ENCODE peak calls at places on chromosomes 7 and 10, in six cellular contexts. X is GM12864, G is LHCN-M2, K is putamen, H is left cardiac atrium, T is T-helper 1 cell. B is an unnamed sample.

GRCh38 chr10:109062371-109062770 is 860.9 kb downstream of the XPNPEP1 start:
- DNase-seq in X (no peak), K (no peak), G (peak; percentile 80), T (no peak), H (no peak), B (no peak)

GRCh38 chr10:124281666-124282065 is 137.1 kb downstream of the OAT start:
- DNase-seq in X (no peak), K (no peak), T (no peak), G (no peak), H (no peak), B (no peak)

GRCh38 chr7:64882341-64883112 is 20.5 kb upstream of the ZNF273 start:
- DNase-seq in G (no peak), X (no peak), H (peak; percentile 85), K (peak; percentile 62), T (no peak), B (no peak)

GRCh38 chr7:25795824-25796235 is 356.2 kb upstream of the NFE2L3 start:
- DNase-seq in T (no peak), G (no peak), K (no peak), X (no peak), H (no peak), B (no peak)

GRCh38 chr10:1737222-1738061 is at the start of gene ADARB2:
- DNase-seq in K (peak; percentile 76), H (peak; percentile 30), G (no peak), X (peak; percentile 34), T (no peak), B (peak; percentile 57)

GRCh38 chr10:86246279-86246940 is 120.2 kb downstream of the GRID1 start:
- DNase-seq in G (no peak), T (no peak), K (no peak), X (no peak), H (no peak), B (no peak)

GRCh38 chr7:108630002-108630401 is 60.3 kb downstream of the DNAJB9 start:
- DNase-seq in G (no peak), T (no peak), X (no peak), K (peak; percentile 42), H (peak; percentile 24), B (no peak)

GRCh38 chr7:30032310-30033125 is 4.3 kb downstream of the PLEKHA8 start:
- DNase-seq in K (no peak), G (no peak), H (no peak), X (no peak), T (no peak), B (no peak)

GRCh38 chr7:116218051-116218645 is 7.8 kb downstream of the TES start:
- DNase-seq in X (no peak), K (no peak), G (peak; percentile 90), H (no peak), T (no peak), B (no peak)

GRCh38 chr10:121927361-121927840 is 430 bp downstream of the ATE1 start:
- DNase-seq in T (peak; percentile 7), G (peak; percentile 49), H (peak; percentile 68), K (no peak), X (no peak), B (peak; percentile 43)

GRCh38 chr10:121848082-121848481 is 79.7 kb downstream of the ATE1 start:
- DNase-seq in K (no peak), G (no peak), X (no peak), T (no peak), H (no peak), B (no peak)

GRCh38 chr10:72875250-72876055 is 18.1 kb upstream of the OIT3 start:
- DNase-seq in X (peak; percentile 3), G (peak; percentile 35), H (no peak), T (no peak), K (no peak), B (no peak)

GRCh38 chr10:124560377-124560776 is 98.8 kb downstream of the LHPP start:
- DNase-seq in G (peak; percentile 76), K (peak; percentile 23), H (peak; percentile 70), X (no peak), T (no peak), B (no peak)

GRCh38 chr7:36404639-36405408 is 15.2 kb downstream of the ANLN start:
- DNase-seq in K (no peak), G (no peak), X (no peak), T (no peak), H (no peak), B (no peak)

GRCh38 chr7:13028731-13029099 is 341.3 kb downstream of the ARL4A start:
- DNase-seq in T (no peak), X (no peak), K (no peak), G (no peak), H (no peak), B (no peak)

GRCh38 chr10:94279835-94280709 is 82.7 kb downstream of the NOC3L start:
- DNase-seq in T (peak; percentile 39), H (peak; percentile 35), K (peak; percentile 7), X (no peak), G (peak; percentile 40), B (peak; percentile 20)

GRCh38 chr7:41187322-41187721 is 515.6 kb downstream of the INHBA start:
- DNase-seq in G (no peak), K (no peak), H (no peak), T (no peak), X (no peak), B (no peak)

GRCh38 chr7:73429218-73429617 is 4.4 kb upstream of the FZD9 start:
- DNase-seq in H (no peak), K (no peak), X (no peak), G (no peak), T (no peak), B (no peak)

GRCh38 chr7:82521906-82522445 is 78.4 kb upstream of the CACNA2D1 start:
- DNase-seq in H (no peak), K (no peak), T (no peak), G (no peak), X (no peak), B (no peak)

GRCh38 chr7:158003441-158004122 is 584.0 kb downstream of the PTPRN2 start:
- DNase-seq in H (no peak), X (no peak), K (no peak), T (no peak), G (no peak), B (no peak)

GRCh38 chr7:98210513-98211220 is 572 bp upstream of the BHLHA15 start:
- DNase-seq in H (no peak), T (no peak), G (no peak), X (no peak), K (peak; percentile 28), B (no peak)

GRCh38 chr10:5968037-5968680 is 9.2 kb downstream of the IL15RA start:
- DNase-seq in G (no peak), H (no peak), X (no peak), K (no peak), T (no peak), B (no peak)

GRCh38 chr10:22345301-22346086 is at the start of gene SPAG6:
- DNase-seq in K (no peak), T (peak; percentile 41), G (no peak), X (no peak), H (peak; percentile 64), B (peak; percentile 36)

GRCh38 chr10:9709849-9710248 is 1307.8 kb upstream of the CELF2 start:
- DNase-seq in K (no peak), T (no peak), X (no peak), H (no peak), G (peak; percentile 19), B (no peak)

GRCh38 chr7:138661236-138661635 is 39.9 kb downstream of the SVOPL start:
- DNase-seq in G (no peak), K (no peak), T (no peak), H (no peak), X (no peak), B (no peak)

GRCh38 chr7:147240468-147240867 is 1123.9 kb downstream of the CNTNAP2 start:
- DNase-seq in H (no peak), K (no peak), G (no peak), T (no peak), X (no peak), B (no peak)

GRCh38 chr7:102883098-102883860 is 29.5 kb upstream of the LRRC17 start:
- DNase-seq in K (no peak), H (no peak), G (peak; percentile 71), T (no peak), X (no peak), B (no peak)

GRCh38 chr7:1520574-1521234 is 9.8 kb upstream of the MAFK start:
- DNase-seq in H (no peak), G (peak; percentile 55), X (no peak), K (no peak), T (no peak), B (no peak)

GRCh38 chr7:103048833-103049232 is 25.8 kb downstream of the FBXL13 start:
- DNase-seq in T (no peak), G (peak; percentile 69), X (no peak), K (no peak), H (no peak), B (no peak)

GRCh38 chr10:99694171-99694570 is 34.9 kb downstream of the ENTPD7 start:
- DNase-seq in H (no peak), T (no peak), G (peak; percentile 50), X (no peak), K (no peak), B (no peak)

GRCh38 chr7:156665101-156665500 is 24.5 kb downstream of the RNF32 start:
- DNase-seq in X (no peak), G (no peak), T (no peak), K (no peak), H (no peak), B (no peak)

GRCh38 chr7:47478017-47478344 is 103.9 kb downstream of the TNS3 start:
- DNase-seq in H (peak; percentile 46), X (no peak), K (no peak), G (peak; percentile 62), T (no peak), B (no peak)

GRCh38 chr7:126436213-126436868 is 816.4 kb downstream of the GRM8 start:
- DNase-seq in G (no peak), K (no peak), H (no peak), T (no peak), X (no peak), B (no peak)

GRCh38 chr10:77643795-77644468 is 6.3 kb upstream of the KCNMA1 start:
- DNase-seq in X (no peak), H (peak; percentile 37), T (no peak), G (peak; percentile 70), K (no peak), B (no peak)

GRCh38 chr7:114107522-114107921 is 188.7 kb upstream of the PPP1R3A start:
- DNase-seq in T (no peak), X (no peak), G (no peak), H (no peak), K (no peak), B (no peak)

GRCh38 chr10:121631296-121631695 is 33.1 kb upstream of the FGFR2 start:
- DNase-seq in X (no peak), T (no peak), G (no peak), H (no peak), K (no peak), B (no peak)

GRCh38 chr10:126054191-126054590 is 157.8 kb downstream of the FANK1 start:
- DNase-seq in H (no peak), G (no peak), X (no peak), K (peak; percentile 77), T (no peak), B (no peak)

B was measured in stimulated activated naive B cell treated with anti-CD40 and anti-IgM and Interleukin-4, amounts not matched to agents 10 μg/mL and 1 μg/mL and 100 μg/mL, for 72 hours.